ENCODE peak calls at places on chromosomes 3 and 15, in four cellular contexts. H is IMR-90, N is K562, I is HepG2. C is an unnamed sample.

GRCh38 chr15:25811481-25811906 is 51.6 kb downstream of the ATP10A start:
- DNase-seq in H (no peak), N (no peak), I (no peak), C (no peak)

GRCh38 chr3:71504250-71505036 is 79.1 kb downstream of the FOXP1 start:
- DNase-seq in H (peak), N (peak), I (no peak), C (peak)

GRCh38 chr3:14810795-14811661 is 7.7 kb upstream of the FGD5 start:
- DNase-seq in H (no peak), N (no peak), I (no peak), C (no peak)

GRCh38 chr15:80404057-80404718 is at the start of gene ARNT2:
- DNase-seq in H (peak), N (no peak), I (no peak), C (peak)

GRCh38 chr15:65305144-65305758 is 774 bp downstream of the RNU5B-1 start:
- DNase-seq in H (no peak), N (no peak), I (no peak), C (no peak)

GRCh38 chr3:188365184-188365583 is 211.2 kb downstream of the LPP start:
- DNase-seq in H (no peak), N (no peak), I (no peak), C (no peak)

GRCh38 chr15:87762110-87762509 is 494.4 kb downstream of the NTRK3 start:
- DNase-seq in H (no peak), N (peak), I (no peak), C (no peak)

GRCh38 chr3:141477224-141477623 is 9.6 kb upstream of the RASA2 start:
- DNase-seq in H (peak), N (peak), I (peak), C (peak)

GRCh38 chr3:7397097-7397496 is 536.2 kb downstream of the GRM7 start:
- DNase-seq in H (no peak), N (no peak), I (no peak), C (no peak)

GRCh38 chr3:69541059-69541471 is 155.2 kb upstream of the FRMD4B start:
- DNase-seq in H (no peak), N (no peak), I (no peak), C (no peak)

DNA sequence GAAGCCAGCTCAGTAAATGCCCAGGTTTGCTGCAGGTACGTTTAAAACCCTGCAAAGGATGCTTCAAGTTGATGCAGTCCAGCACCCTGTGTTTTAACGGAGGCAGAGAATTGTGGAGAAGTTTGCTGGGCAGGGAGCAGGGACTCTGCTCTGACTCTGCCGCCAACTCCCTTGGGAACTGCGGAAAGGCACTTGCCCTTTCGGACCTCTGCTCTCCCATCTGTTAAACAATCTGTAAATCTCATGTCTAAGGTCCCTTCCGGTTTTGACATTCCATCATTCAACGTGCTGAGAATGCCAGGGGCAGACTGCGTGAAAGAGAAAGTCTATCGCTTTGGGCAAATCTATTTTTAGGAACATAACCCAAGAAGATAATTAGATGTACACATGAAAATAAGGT is 184.5 kb downstream of the OPA1 start:
- DNase-seq in H (no peak), N (no peak), I (peak), C (peak)
- TF ChIP-seq MAZ in H (no peak), N (no peak), I (no peak), C (no peak)

GRCh38 chr15:71447328-71448250 is 332.3 kb downstream of the THSD4 start:
- DNase-seq in H (peak), N (no peak), I (no peak), C (peak)

GRCh38 chr15:71443538-71443937 is 328.3 kb downstream of the THSD4 start:
- DNase-seq in H (peak), N (peak), I (peak), C (peak)

GRCh38 chr15:71444866-71445590 is 329.8 kb downstream of the THSD4 start:
- DNase-seq in H (peak), N (no peak), I (peak), C (peak)

GRCh38 chr15:71440479-71441071 is 325.3 kb downstream of the THSD4 start:
- DNase-seq in H (peak), N (peak), I (peak), C (peak)

DNA sequence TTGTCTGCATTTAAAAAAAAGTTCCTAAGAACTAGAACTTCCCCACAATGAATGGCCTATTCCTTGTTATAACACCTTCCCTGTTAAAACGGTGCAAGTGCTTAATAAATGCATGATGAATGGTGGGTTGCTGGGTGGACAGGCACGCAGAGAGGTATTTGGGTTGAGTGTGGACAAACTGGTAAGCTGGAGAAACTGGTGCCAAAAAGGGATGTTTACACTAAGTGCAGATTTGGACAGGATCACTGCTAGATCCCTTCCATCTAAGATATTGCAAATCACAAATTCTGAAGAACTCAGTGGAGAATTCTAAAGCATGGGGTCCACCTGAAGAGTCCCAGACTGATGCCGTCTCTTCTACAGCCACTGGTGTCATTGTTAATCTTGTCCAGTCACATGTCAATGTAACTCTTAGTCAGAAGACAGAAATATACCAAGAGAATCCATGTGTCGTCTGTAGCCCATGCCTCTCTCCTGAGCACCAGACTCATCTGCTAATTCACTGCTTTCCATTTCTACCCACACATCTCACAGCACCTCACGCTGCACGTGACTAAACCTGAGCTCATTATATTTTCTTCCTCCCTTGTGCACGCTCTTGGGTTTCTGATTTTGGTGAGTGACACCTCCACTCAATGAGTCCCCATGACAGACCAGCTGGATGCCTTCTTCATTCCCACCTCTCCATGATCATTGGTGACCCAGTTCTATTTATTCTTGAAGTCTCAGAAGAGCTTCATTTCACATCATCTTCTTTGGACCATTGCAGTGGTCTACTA is 328.9 kb downstream of the THSD4 start:
- DNase-seq in H (no peak), N (no peak), I (no peak), C (no peak)
- TF ChIP-seq MAZ in H (no peak), N (no peak), I (no peak), C (no peak)

GRCh38 chr15:34436126-34436955 is 1.3 kb downstream of the GOLGA8A start:
- DNase-seq in H (no peak), N (peak), I (no peak), C (no peak)
- TF ChIP-seq MAZ in H (no peak), N (no peak), I (no peak), C (no peak)

GRCh38 chr15:92669432-92669831 is 13.9 kb upstream of the FAM174B start:
- DNase-seq in H (no peak), N (no peak), I (no peak), C (no peak)

GRCh38 chr15:92668086-92668485 is 12.5 kb upstream of the FAM174B start:
- DNase-seq in H (no peak), N (no peak), I (no peak), C (no peak)

GRCh38 chr15:92666780-92667179 is 11.2 kb upstream of the FAM174B start:
- DNase-seq in H (no peak), N (no peak), I (no peak), C (peak)

GRCh38 chr15:92668620-92669019 is 13.0 kb upstream of the FAM174B start:
- DNase-seq in H (no peak), N (no peak), I (no peak), C (no peak)

GRCh38 chr15:92667291-92667904 is 11.8 kb upstream of the FAM174B start:
- DNase-seq in H (no peak), N (no peak), I (peak), C (peak)
- TF ChIP-seq MAZ in H (no peak), N (no peak), I (no peak), C (no peak)

GRCh38 chr3:32684029-32684799 is 774 bp upstream of the CNOT10 start:
- DNase-seq in H (no peak), N (no peak), I (no peak), C (no peak)

GRCh38 chr3:32685604-32686185 is 707 bp downstream of the CNOT10 start:
- DNase-seq in H (peak), N (no peak), I (peak), C (peak)

GRCh38 chr3:32684800-32685603 is at the start of gene CNOT10:
- DNase-seq in H (peak), N (peak), I (peak), C (peak)

GRCh38 chr3:32681811-32682210 is 3.2 kb upstream of the CNOT10 start:
- DNase-seq in H (no peak), N (no peak), I (no peak), C (no peak)

GRCh38 chr3:32686713-32687112 is 1.7 kb downstream of the CNOT10 start:
- DNase-seq in H (no peak), N (peak), I (no peak), C (no peak)
- TF ChIP-seq MAZ in H (no peak), N (no peak), I (no peak), C (no peak)

GRCh38 chr3:116391296-116392201 is 53.7 kb downstream of the LSAMP start:
- DNase-seq in H (no peak), N (no peak), I (no peak), C (no peak)

GRCh38 chr3:116388867-116389385 is 56.4 kb downstream of the LSAMP start:
- DNase-seq in H (no peak), N (no peak), I (no peak), C (no peak)

GRCh38 chr3:116392291-116392690 is 53.0 kb downstream of the LSAMP start:
- DNase-seq in H (no peak), N (no peak), I (no peak), C (no peak)

GRCh38 chr3:116393199-116393598 is 52.1 kb downstream of the LSAMP start:
- DNase-seq in H (no peak), N (no peak), I (no peak), C (no peak)

DNA sequence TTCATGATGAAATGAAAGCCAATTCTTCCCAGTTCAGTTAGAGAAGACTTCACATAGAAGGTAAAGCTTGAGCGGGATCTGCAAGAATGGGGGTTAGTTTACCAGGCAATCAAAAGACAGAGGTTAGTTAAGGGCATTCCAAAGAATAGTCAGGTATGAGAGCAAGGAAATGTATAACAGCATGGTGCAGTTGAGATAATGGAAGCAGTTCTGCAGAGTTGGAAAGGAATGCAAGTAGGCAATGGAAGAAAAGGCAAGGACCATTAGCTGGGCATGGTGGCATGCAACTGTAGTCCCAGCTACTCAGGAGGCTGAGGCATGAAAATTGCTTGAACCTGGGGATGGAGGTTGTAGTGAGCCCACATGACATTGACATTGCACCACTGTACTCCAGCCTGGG is 55.0 kb downstream of the LSAMP start:
- DNase-seq in H (no peak), N (no peak), I (no peak), C (no peak)
- TF ChIP-seq MAZ in H (no peak), N (no peak), I (no peak), C (no peak)

GRCh38 chr15:70192490-70192889 is 94.8 kb upstream of the TLE3 start:
- DNase-seq in H (no peak), N (no peak), I (peak), C (no peak)
- TF ChIP-seq MAZ in H (no peak), N (no peak), I (no peak), C (no peak)